ENCODE peak calls at places on chromosome 6, in five cellular contexts. L, N, R, E and D are unnamed samples.

GRCh38 chr6:26455357-26455970 is 2.3 kb upstream of the BTN2A1 start:
- DNase-seq in L (no peak), N (no peak), R (no peak), E (no peak), D (no peak)

GRCh38 chr6:46626228-46626909 is 26.2 kb downstream of the CYP39A1 start:
- DNase-seq in L (no peak), N (no peak), R (peak; percentile 27), E (peak; percentile 22), D (no peak)

GRCh38 chr6:156146891-156147290 is 630.3 kb upstream of the ARID1B start:
- DNase-seq in L (no peak), N (no peak), R (no peak), E (no peak), D (no peak)

GRCh38 chr6:42088101-42088591 is 37.8 kb downstream of the TAF8 start:
- DNase-seq in L (no peak), N (no peak), R (no peak), E (no peak), D (no peak)

GRCh38 chr6:160431231-160431630 is 83.1 kb downstream of the SLC22A3 start:
- DNase-seq in L (peak; percentile 33), N (no peak), R (no peak), E (no peak), D (peak; percentile 88)

GRCh38 chr6:85826997-85827396 is 184.3 kb upstream of the SYNCRIP start:
- DNase-seq in L (no peak), N (no peak), R (no peak), E (no peak), D (no peak)

GRCh38 chr6:170024940-170025339 is 265.9 kb downstream of the DLL1 start:
- DNase-seq in L (peak; percentile 47), N (no peak), R (no peak), E (no peak), D (peak; percentile 94)

GRCh38 chr6:15441215-15441868 is 195.5 kb downstream of the JARID2 start:
- DNase-seq in L (no peak), N (no peak), R (peak; percentile 63), E (peak; percentile 19), D (no peak)

GRCh38 chr6:110878751-110879539 is 4.4 kb downstream of the AMD1 start:
- DNase-seq in L (no peak), N (peak; percentile 19), R (peak; percentile 21), E (no peak), D (no peak)

GRCh38 chr6:15826814-15827213 is 164.0 kb upstream of the DTNBP1 start:
- DNase-seq in L (no peak), N (no peak), R (no peak), E (no peak), D (no peak)

GRCh38 chr6:166007349-166008263 is 160.0 kb downstream of the TBXT start:
- DNase-seq in L (peak; percentile 67), N (no peak), R (no peak), E (no peak), D (peak; percentile 93)

GRCh38 chr6:34566830-34567546 is 10.9 kb upstream of the SPDEF start:
- DNase-seq in L (no peak), N (no peak), R (no peak), E (no peak), D (no peak)

GRCh38 chr6:3376888-3377535 is 79.8 kb downstream of the SLC22A23 start:
- DNase-seq in L (no peak), N (no peak), R (no peak), E (no peak), D (peak; percentile 61)

DNA sequence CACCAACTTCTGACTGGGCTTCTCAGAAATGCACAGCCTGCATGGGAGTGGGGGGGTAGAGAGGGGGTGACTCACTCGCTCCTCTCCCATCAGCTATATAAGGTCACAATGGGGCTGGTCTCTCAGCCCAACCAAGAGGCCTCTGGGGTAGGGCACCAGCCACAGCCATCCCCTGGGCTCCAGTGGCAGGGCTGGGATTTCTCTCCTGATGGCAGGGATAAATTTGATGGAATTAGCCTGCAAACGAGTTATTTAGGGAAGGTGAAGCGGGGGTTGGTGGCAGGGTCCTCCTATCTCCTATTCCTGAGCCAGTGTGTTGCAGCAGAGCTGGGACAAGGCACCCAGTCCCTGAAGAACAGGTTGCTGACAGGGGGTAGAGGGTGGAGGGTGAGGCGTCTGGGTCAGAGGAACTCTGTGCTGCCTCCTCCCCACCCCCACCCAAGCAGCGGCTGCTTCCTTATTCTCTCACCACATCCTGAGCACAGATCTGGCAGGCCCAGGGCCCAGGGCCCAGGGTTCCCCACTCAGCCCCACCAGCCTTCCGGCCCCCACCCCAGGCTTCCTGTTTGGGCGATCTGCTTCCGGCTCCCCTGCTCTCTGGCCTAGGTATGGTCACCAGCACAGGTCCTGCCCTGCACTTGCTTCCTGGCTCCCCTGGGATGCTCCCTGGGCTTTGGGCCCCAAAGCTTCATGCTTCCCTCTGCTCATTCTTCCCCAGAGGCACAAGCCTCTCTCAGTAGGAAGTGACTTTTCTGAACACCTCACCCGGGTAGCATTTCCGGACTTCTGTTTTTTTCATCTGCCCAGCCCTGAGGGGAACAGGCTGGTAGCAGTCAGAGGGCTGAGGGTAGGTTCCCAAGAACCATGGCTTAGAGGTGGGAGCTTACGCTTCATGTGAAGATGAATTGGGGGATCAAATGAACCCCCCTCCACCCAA is 4.0 kb downstream of the PPP1R18 start:
- DNase-seq in L (peak; percentile 72), N (no peak), R (peak; percentile 89), E (no peak), D (peak; percentile 94)
- TF ChIP-seq POLR2A in L (no peak), N (no peak), R (peak; percentile 68), E (no peak), D (peak; percentile 79)

GRCh38 chr6:13924146-13924948 is 405 bp upstream of the RNF182 start:
- DNase-seq in L (peak; percentile 37), N (peak; percentile 15), R (peak; percentile 37), E (no peak), D (no peak)

GRCh38 chr6:13924949-13925881 is at the start of gene RNF182:
- DNase-seq in L (no peak), N (no peak), R (peak; percentile 18), E (no peak), D (no peak)

GRCh38 chr6:13926378-13926777 is 1.6 kb downstream of the RNF182 start:
- DNase-seq in L (no peak), N (no peak), R (no peak), E (no peak), D (no peak)

GRCh38 chr6:13929196-13929595 is 4.4 kb downstream of the RNF182 start:
- DNase-seq in L (no peak), N (no peak), R (no peak), E (no peak), D (no peak)

GRCh38 chr6:13927203-13927602 is 2.5 kb downstream of the RNF182 start:
- DNase-seq in L (no peak), N (no peak), R (no peak), E (no peak), D (no peak)
- TF ChIP-seq CTCF in L (no peak), N (no peak), R (no peak), E (peak; percentile 9), D (no peak)

GRCh38 chr6:154482858-154483257 is 27.6 kb downstream of the CNKSR3 start:
- DNase-seq in L (no peak), N (no peak), R (peak; percentile 95), E (no peak), D (no peak)
- TF ChIP-seq POLR2AphosphoS5 in L (no peak), N (no peak), R (peak; percentile 47), E (no peak), D (peak; percentile 44)

DNA sequence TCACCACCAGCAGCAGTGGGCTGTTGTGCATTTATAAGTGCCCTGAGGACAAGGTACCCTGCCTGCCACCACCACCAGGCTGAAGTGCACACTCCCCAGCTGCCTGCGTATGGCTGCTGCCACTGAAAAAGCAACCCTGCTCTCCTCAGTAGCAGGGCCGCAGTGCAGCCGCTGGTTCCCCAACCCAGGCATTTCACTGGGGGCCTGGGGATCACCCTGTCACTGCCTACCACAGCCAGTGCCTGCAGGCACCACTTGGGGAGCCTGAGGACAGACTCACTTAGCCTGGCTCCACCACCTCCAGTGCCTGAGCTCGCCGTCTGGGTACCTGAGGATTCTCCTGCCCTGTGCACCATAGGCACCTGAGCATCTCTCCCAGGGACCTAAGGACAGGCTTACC is 215.6 kb downstream of the PACRG start:
- DNase-seq in L (no peak), N (no peak), R (no peak), E (no peak), D (no peak)
- TF ChIP-seq POLR2A in L (no peak), N (no peak), R (no peak), E (no peak), D (no peak)